ENCODE peak calls at places on chromosomes 1 and 21, in six cellular contexts. R, P, A, Y, V and B are unnamed samples.
A peak's percentile ranks its signal among the peaks of the same experiment; 100 is the strongest.

GRCh38 chr21:35475768-35476167 is 426.7 kb upstream of the RUNX1 start:
- DNase-seq in P (no peak), Y (no peak), A (no peak), V (no peak), R (no peak), B (no peak)

GRCh38 chr1:201826830-201827229 is 2.1 kb upstream of the IPO9 start:
- DNase-seq in Y (no peak), A (no peak), R (no peak), P (peak; percentile 53), V (no peak), B (no peak)

GRCh38 chr1:157819886-157820285 is at the start of gene FCRL1:
- DNase-seq in V (no peak), A (no peak), R (no peak), Y (no peak), P (no peak), B (no peak)

GRCh38 chr1:42777860-42778259 is 6.9 kb upstream of the TMEM269 start:
- DNase-seq in P (peak; percentile 72), R (no peak), Y (no peak), V (no peak), A (peak; percentile 43), B (peak; percentile 53)

GRCh38 chr1:185281245-185281644 is 35.8 kb downstream of the IVNS1ABP start:
- DNase-seq in A (no peak), V (no peak), P (no peak), R (no peak), Y (no peak), B (no peak)

GRCh38 chr1:14165289-14165867 is 433.1 kb upstream of the KAZN start:
- DNase-seq in R (no peak), Y (no peak), A (no peak), P (no peak), V (no peak), B (no peak)

GRCh38 chr1:175090775-175091174 is 23.1 kb downstream of the TNN start:
- DNase-seq in Y (no peak), P (no peak), R (no peak), V (no peak), A (no peak), B (no peak)

GRCh38 chr1:172322219-172323061 is 98.0 kb upstream of the C1orf105 start:
- DNase-seq in Y (no peak), R (peak; percentile 58), P (no peak), A (peak; percentile 92), V (peak; percentile 8), B (no peak)

GRCh38 chr1:1919304-1920056 is 401 bp upstream of the TMEM52 start:
- DNase-seq in Y (peak; percentile 98), V (peak; percentile 98), R (peak; percentile 100), P (peak; percentile 100), A (peak; percentile 97), B (peak; percentile 97)

GRCh38 chr1:174118726-174119125 is 40.6 kb upstream of the RABGAP1L start:
- DNase-seq in P (no peak), Y (no peak), A (no peak), R (no peak), V (no peak), B (no peak)

GRCh38 chr1:98126740-98127139 is 205.9 kb upstream of the DPYD start:
- DNase-seq in Y (no peak), A (no peak), V (no peak), P (no peak), R (no peak), B (no peak)

GRCh38 chr1:19086176-19086875 is 123.7 kb downstream of the UBR4 start:
- DNase-seq in P (no peak), V (peak; percentile 75), R (peak; percentile 46), A (no peak), Y (no peak), B (no peak)

GRCh38 chr1:3543076-3544049 is 67.9 kb downstream of the MEGF6 start:
- DNase-seq in A (peak; percentile 50), Y (peak; percentile 42), P (peak; percentile 65), R (peak; percentile 34), V (no peak), B (peak; percentile 25)

GRCh38 chr1:81804320-81804719 is 3.6 kb downstream of the ADGRL2 start:
- DNase-seq in V (no peak), Y (no peak), R (no peak), A (no peak), P (peak; percentile 67), B (no peak)

GRCh38 chr1:158140871-158141270 is 39.8 kb upstream of the CD1D start:
- DNase-seq in Y (no peak), A (no peak), P (no peak), R (no peak), V (no peak), B (no peak)

GRCh38 chr1:164191191-164191590 is 367.8 kb upstream of the PBX1 start:
- DNase-seq in Y (no peak), P (no peak), A (no peak), V (no peak), R (no peak), B (no peak)

GRCh38 chr1:204885790-204886189 is 15.1 kb downstream of the NFASC start:
- DNase-seq in R (no peak), Y (no peak), P (no peak), V (no peak), A (no peak), B (peak; percentile 22)

GRCh38 chr1:168987330-168987729 is 119.2 kb upstream of the ATP1B1 start:
- DNase-seq in A (no peak), Y (no peak), R (no peak), P (no peak), V (no peak), B (no peak)

GRCh38 chr1:162663086-162663485 is 30.8 kb downstream of the DDR2 start:
- DNase-seq in A (no peak), P (no peak), Y (no peak), V (no peak), R (no peak), B (no peak)

GRCh38 chr21:42219606-42220137 is 732 bp downstream of the ABCG1 start:
- DNase-seq in Y (no peak), A (no peak), V (no peak), P (peak; percentile 57), R (no peak), B (no peak)

GRCh38 chr1:220786337-220787068 is at the start of gene MTARC1:
- DNase-seq in V (peak; percentile 23), P (peak; percentile 88), Y (peak; percentile 91), A (peak; percentile 63), R (peak; percentile 85), B (no peak)

GRCh38 chr1:205666372-205667166 is 13.7 kb downstream of the SLC45A3 start:
- DNase-seq in P (no peak), V (no peak), A (no peak), Y (no peak), R (no peak), B (no peak)

GRCh38 chr1:84688461-84689061 is 1.7 kb downstream of the SSX2IP start:
- DNase-seq in P (no peak), Y (no peak), A (no peak), R (no peak), V (no peak), B (no peak)
- H3K4me3 ChIP-seq in P (peak overlapping the region; percentile 82), Y (no peak overlapping the region), A (no peak overlapping the region), R (no peak overlapping the region), V (no peak overlapping the region), B (no peak overlapping the region)

GRCh38 chr1:54340434-54340833 is 65.8 kb downstream of the SSBP3 start:
- DNase-seq in R (no peak), A (no peak), P (no peak), Y (no peak), V (no peak), B (no peak)

GRCh38 chr1:54340876-54341275 is 65.3 kb downstream of the SSBP3 start:
- DNase-seq in A (no peak), P (peak; percentile 43), V (no peak), Y (no peak), R (no peak), B (no peak)

GRCh38 chr1:54342306-54342705 is 63.9 kb downstream of the SSBP3 start:
- DNase-seq in R (no peak), V (no peak), A (no peak), P (no peak), Y (no peak), B (no peak)

GRCh38 chr1:54342764-54343687 is 63.2 kb downstream of the SSBP3 start:
- DNase-seq in A (no peak), R (no peak), P (no peak), Y (no peak), V (no peak), B (no peak)

GRCh38 chr1:54341763-54342162 is 64.4 kb downstream of the SSBP3 start:
- DNase-seq in R (no peak), A (no peak), Y (no peak), V (no peak), P (no peak), B (no peak)
- TF ChIP-seq CTCF in R (no peak), A (no peak), Y (no peak), V (no peak), P (no peak), B (no peak)

GRCh38 chr1:62208970-62209369 is 14.3 kb downstream of the L1TD1 start:
- DNase-seq in A (no peak), V (no peak), P (no peak), R (no peak), Y (no peak), B (no peak)
- H3K9me3 ChIP-seq in A (peaks cover 15% of the 10 kb centered on the region), V (no peaks in the 10 kb centered on the region), P (no peaks in the 10 kb centered on the region), R (peaks cover 2% of the 10 kb centered on the region), Y (no peaks in the 10 kb centered on the region), B (peaks cover 9% of the 10 kb centered on the region)

DNA sequence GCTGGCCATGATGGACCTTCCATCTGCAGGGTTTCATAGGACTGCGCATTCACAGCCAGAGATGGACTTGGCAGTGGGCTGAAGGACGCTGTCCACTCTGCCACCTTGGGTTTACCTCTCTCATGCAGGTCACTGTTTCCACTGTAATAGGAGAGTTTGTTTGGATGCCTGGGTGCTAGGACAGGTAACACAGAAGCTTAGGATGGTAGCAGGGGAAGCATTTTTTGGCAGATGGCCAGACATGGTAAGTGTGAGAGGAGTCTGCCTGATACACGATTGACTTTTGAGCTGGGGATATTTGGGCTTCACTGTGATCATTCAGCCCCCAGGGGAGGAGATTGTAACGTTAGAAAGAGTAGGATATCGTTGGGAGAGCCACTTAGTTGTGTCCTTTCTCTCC is 11.8 kb downstream of the PSEN2 start:
- DNase-seq in A (no peak), R (no peak), P (no peak), Y (no peak), V (no peak), B (no peak)
- H3K4me3 ChIP-seq in A (no peak overlapping the region), R (no peak overlapping the region), P (no peak overlapping the region), Y (no peak overlapping the region), V (peak overlapping the region; percentile 32), B (peak overlapping the region; percentile 24)

GRCh38 chr1:34415140-34415539 is 238.4 kb downstream of the C1orf94 start:
- DNase-seq in P (no peak), Y (no peak), A (no peak), V (no peak), R (no peak), B (no peak)

GRCh38 chr1:34418166-34418565 is 241.5 kb downstream of the C1orf94 start:
- DNase-seq in A (no peak), V (no peak), R (no peak), Y (no peak), P (no peak), B (no peak)

DNA sequence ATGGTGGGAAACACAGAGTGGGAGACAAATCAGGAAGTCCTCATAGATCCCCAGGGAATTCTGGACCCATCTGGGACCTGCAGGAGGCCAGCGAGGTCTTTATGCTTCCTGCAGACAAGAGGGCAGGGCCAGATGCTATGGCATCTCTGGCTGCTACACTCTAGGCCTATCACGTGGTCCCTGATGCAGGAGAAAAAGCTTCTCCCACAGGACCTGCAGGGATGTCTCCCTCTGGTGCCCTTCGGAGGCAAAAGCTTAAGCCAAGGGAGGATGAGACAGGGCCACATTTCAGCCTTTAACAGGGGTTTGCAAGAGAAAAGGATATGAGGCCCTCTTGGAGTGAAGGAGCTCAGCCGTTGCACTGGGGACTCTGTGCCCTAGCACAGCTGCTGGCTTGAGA is 243.0 kb downstream of the C1orf94 start:
- DNase-seq in Y (peak; percentile 33), R (no peak), V (no peak), P (peak; percentile 59), A (no peak), B (no peak)
- TF ChIP-seq CTCF in Y (no peak), R (no peak), V (no peak), P (peak; percentile 44), A (no peak), B (no peak)

GRCh38 chr1:152313319-152313801 is 11.7 kb downstream of the FLG start:
- DNase-seq in A (no peak), P (no peak), V (no peak), Y (peak; percentile 19), R (no peak), B (no peak)
- H3K9me3 ChIP-seq in A (no peaks in the 10 kb centered on the region), P (peaks cover 34% of the 10 kb centered on the region), V (no peaks in the 10 kb centered on the region), Y (no peaks in the 10 kb centered on the region), R (peaks cover 22% of the 10 kb centered on the region), B (peaks cover 48% of the 10 kb centered on the region)